ENCODE peak calls at places on chromosome 4, in eight cellular contexts. B, O, X, N, I, T, H and M are unnamed samples.

GRCh38 chr4:189364032-189364449 is 576.6 kb upstream of the FRG1 start:
- DNase-seq in I (no peak), X (no peak), N (no peak), H (peak), T (no peak), B (no peak), O (no peak), M (no peak)

GRCh38 chr4:3224971-3225850 is 23.7 kb upstream of the MSANTD1 start:
- DNase-seq in H (no peak), X (no peak), I (no peak), O (no peak), B (no peak), N (peak), T (no peak), M (no peak)

GRCh38 chr4:55075823-55076418 is 49.5 kb downstream of the KDR start:
- DNase-seq in B (no peak), I (no peak), O (no peak), T (no peak), N (no peak), H (no peak), X (no peak), M (no peak)

GRCh38 chr4:10013722-10014121 is 7.6 kb downstream of the SLC2A9 start:
- DNase-seq in T (no peak), N (no peak), H (peak), O (no peak), I (peak), X (no peak), B (no peak), M (peak)

GRCh38 chr4:124713213-124713592 is 671 bp upstream of the ANKRD50 start:
- DNase-seq in O (peak), X (peak), T (no peak), N (peak), I (peak), B (peak), H (peak), M (peak)

GRCh38 chr4:91963489-91963888 is 340.3 kb upstream of the GRID2 start:
- DNase-seq in B (peak), O (no peak), X (peak), T (no peak), H (no peak), N (no peak), I (no peak), M (no peak)

GRCh38 chr4:97759785-97760184 is 383.5 kb downstream of the STPG2 start:
- DNase-seq in X (no peak), O (no peak), T (no peak), B (no peak), H (no peak), I (no peak), N (no peak), M (no peak)

GRCh38 chr4:150972592-150972991 is 42.5 kb downstream of the LRBA start:
- DNase-seq in T (no peak), I (no peak), B (no peak), X (peak), H (no peak), O (no peak), N (no peak), M (no peak)

GRCh38 chr4:185204238-185204910 is 574 bp upstream of the CFAP97 start:
- DNase-seq in H (no peak), X (peak), T (no peak), B (no peak), N (no peak), I (no peak), O (no peak), M (no peak)

GRCh38 chr4:126130200-126130599 is 815.4 kb downstream of the FAT4 start:
- DNase-seq in I (no peak), N (no peak), H (no peak), B (no peak), X (peak), O (no peak), T (no peak), M (no peak)

GRCh38 chr4:126123933-126124332 is 809.2 kb downstream of the FAT4 start:
- DNase-seq in B (no peak), X (peak), O (no peak), I (no peak), T (no peak), H (no peak), N (no peak), M (no peak)

DNA sequence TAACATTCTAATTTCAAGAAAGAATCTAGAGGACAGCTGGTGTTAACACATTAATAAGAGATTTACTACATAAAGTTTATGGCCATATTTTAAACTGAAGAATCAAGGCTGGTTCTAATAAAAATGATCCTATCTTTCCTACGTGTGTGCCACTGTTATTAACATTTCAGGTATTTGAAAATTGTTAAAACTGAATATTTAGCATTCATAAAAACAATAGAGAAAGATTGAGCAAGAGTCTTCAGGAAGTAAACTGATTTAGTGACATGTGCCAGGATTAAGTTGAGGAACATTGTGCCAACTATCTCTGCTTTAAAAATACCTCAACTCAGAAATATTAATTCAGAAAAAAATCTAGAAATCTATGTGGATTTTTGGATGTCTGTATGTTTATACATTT is 810.1 kb downstream of the FAT4 start:
- DNase-seq in X (no peak), I (no peak), T (no peak), N (no peak), O (no peak), B (no peak), H (no peak), M (no peak)
- H3K4me3 ChIP-seq in X (no peak), I (no peak), T (no peak), N (no peak), O (no peak), B (no peak), H (no peak), M (no peak)

DNA sequence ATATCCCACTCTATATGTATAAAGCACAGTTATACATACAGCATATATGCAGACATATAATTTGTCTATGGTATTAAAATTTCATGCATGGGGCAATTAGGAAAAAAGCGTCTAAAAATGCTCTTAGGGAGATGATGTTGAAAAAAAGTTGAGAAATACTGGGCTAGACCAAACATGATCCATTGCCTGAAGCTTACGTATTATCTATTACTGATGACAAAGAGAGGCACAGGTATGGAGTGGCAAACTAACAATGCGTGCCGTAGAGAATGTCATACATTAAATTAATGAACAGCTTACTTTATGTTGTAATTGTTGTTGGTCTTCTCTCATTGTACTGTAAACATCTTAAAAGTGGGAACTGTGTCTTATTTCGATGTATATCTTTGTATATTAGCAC is 13.9 kb downstream of the RHOH start:
- DNase-seq in N (no peak), O (no peak), B (no peak), H (no peak), X (no peak), I (no peak), T (no peak), M (no peak)
- H3K27ac ChIP-seq in N (no peak), O (no peak), B (no peak), H (no peak), X (no peak), I (no peak), T (no peak), M (no peak)

GRCh38 chr4:4387531-4388311 is 819 bp downstream of the NSG1 start:
- DNase-seq in B (no peak), N (no peak), H (peak), I (no peak), O (no peak), X (no peak), T (no peak), M (no peak)

GRCh38 chr4:4384837-4385236 is 2.1 kb upstream of the NSG1 start:
- DNase-seq in X (peak), B (no peak), I (no peak), N (no peak), O (no peak), T (peak), H (peak), M (peak)

GRCh38 chr4:4386736-4387392 is at the start of gene NSG1:
- DNase-seq in I (no peak), T (peak), B (no peak), H (no peak), O (no peak), X (peak), N (peak), M (no peak)

GRCh38 chr4:4386296-4386735 is 586 bp upstream of the NSG1 start:
- DNase-seq in B (no peak), N (no peak), H (no peak), X (no peak), T (no peak), I (no peak), O (no peak), M (no peak)

DNA sequence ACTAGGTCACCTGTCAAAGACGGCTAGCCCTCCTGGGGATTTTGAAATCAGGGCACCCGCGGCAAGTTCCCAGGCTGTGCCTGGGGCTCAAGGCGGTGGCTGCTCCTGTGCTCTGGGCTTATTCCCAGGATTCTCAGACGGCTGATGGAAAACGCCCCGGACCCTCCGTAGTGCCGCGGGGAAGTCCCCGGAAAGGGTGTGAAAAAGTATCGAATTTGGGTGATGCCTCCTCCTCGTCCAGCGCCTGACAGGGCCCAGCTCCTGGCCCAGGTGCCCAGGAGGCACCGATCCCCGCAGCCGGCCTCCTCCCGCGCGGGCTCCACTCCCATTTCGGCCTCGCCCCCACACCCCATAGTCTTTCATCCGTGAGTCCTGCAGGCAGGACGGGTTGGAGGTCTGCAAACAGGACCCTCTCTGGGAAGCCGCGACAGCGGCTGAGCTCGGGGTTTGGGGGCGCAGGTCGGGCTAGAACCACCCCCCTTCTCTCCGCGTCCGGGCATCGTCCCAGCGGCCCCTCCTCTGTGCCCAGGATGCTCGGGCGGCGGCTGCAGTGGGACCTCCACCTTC is 1.1 kb upstream of the NSG1 start:
- DNase-seq in N (no peak), T (no peak), O (no peak), H (peak), X (no peak), I (no peak), B (no peak), M (no peak)
- H3K4me3 ChIP-seq in N (peak), T (peak), O (no peak), H (peak), X (no peak), I (peak), B (no peak), M (no peak)

DNA sequence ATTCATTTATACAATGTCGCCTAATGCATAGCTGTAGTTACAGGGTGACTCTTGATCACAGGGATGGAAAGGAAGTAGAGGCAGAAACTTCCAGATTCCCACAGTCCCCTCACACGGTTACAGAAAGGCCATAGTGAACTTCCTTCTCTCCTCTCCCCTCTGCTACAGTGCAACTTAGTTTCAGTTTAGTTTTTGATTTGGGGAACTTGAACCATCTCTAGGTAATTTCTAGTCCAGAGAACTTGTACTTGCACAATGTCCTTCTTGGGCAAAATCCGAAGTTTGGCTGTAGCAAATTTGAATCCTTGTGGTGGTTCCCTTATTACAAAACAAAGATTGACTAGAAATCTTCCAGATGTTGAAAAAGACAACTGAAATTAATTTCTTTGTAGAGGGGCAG is 1.2 kb upstream of the BLTP1 start:
- DNase-seq in X (no peak), I (no peak), B (no peak), O (no peak), N (no peak), H (no peak), T (no peak), M (no peak)
- H3K27ac ChIP-seq in X (no peak), I (peak), B (no peak), O (peak), N (no peak), H (no peak), T (no peak), M (no peak)